ENCODE peak calls at places on chromosomes 6 and 20, in seven cellular contexts. G, E, W, Q, T, S and N are unnamed samples.

GRCh38 chr6:158042245-158042798 is 60.7 kb downstream of the SYNJ2 start:
- DNase-seq in S (peak), W (no peak), T (no peak), G (no peak), Q (peak), E (no peak), N (no peak)

GRCh38 chr6:119517428-119517827 is 167.9 kb upstream of the MAN1A1 start:
- DNase-seq in E (no peak), S (no peak), G (no peak), W (no peak), T (no peak), Q (peak), N (peak)

GRCh38 chr6:23524556-23524955 is 601.5 kb upstream of the NRSN1 start:
- DNase-seq in S (no peak), Q (no peak), W (no peak), T (no peak), E (no peak), G (no peak), N (no peak)

GRCh38 chr6:88725111-88725711 is 238.2 kb downstream of the RNGTT start:
- DNase-seq in E (peak), G (peak), Q (peak), T (no peak), S (peak), W (no peak), N (peak)

GRCh38 chr20:62742979-62743776 is 34.5 kb downstream of the NTSR1 start:
- DNase-seq in S (peak), T (no peak), E (peak), Q (no peak), W (no peak), G (no peak), N (no peak)

GRCh38 chr6:118280210-118280609 is 267.9 kb upstream of the PLN start:
- DNase-seq in G (no peak), W (no peak), Q (no peak), S (no peak), T (peak), E (no peak), N (peak)

GRCh38 chr20:25230177-25230831 is 17.6 kb upstream of the PYGB start:
- DNase-seq in E (no peak), W (no peak), S (peak), T (no peak), Q (no peak), G (no peak), N (no peak)

GRCh38 chr6:132133734-132134490 is 182.7 kb upstream of the CCN2 start:
- DNase-seq in W (no peak), S (no peak), G (no peak), Q (peak), T (no peak), E (no peak), N (no peak)

GRCh38 chr6:29933955-29934354 is 8.4 kb upstream of the HLA-A start:
- DNase-seq in S (no peak), E (no peak), Q (no peak), G (no peak), W (no peak), T (no peak), N (no peak)

DNA sequence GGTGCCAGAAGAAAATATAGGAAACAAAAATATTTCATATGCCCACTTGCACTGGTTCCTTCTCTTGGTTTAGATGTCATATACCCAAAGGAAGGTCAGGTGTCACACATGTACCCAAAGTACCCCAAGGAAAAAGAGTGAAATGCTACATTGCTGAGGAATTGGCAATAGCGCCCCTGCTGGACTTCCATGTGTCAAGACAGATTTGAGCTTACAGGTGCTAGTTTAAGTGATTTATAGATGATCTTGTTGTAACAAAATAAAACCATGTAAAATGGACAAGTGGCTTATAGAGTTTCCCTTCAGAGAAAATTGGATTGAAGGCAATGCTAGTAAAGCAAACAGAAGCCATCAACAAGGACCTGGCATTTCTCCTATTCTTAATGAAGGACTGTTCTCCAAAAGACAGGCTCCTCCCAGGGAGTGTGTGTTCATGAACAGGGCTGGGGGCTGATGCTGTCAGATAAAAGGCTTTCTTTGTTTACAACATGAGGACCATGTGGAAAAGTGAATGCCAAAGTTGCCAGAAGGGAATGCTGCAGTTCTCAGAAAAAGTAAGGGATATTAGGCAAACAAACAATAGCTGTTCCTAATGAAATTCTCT is 64.3 kb upstream of the PAK5 start:
- DNase-seq in G (no peak), T (no peak), W (no peak), Q (no peak), E (peak), S (no peak), N (no peak)
- TF ChIP-seq CTCF in G (peak), T (peak), W (no peak), Q (peak), E (peak), S (peak), N (peak)

DNA sequence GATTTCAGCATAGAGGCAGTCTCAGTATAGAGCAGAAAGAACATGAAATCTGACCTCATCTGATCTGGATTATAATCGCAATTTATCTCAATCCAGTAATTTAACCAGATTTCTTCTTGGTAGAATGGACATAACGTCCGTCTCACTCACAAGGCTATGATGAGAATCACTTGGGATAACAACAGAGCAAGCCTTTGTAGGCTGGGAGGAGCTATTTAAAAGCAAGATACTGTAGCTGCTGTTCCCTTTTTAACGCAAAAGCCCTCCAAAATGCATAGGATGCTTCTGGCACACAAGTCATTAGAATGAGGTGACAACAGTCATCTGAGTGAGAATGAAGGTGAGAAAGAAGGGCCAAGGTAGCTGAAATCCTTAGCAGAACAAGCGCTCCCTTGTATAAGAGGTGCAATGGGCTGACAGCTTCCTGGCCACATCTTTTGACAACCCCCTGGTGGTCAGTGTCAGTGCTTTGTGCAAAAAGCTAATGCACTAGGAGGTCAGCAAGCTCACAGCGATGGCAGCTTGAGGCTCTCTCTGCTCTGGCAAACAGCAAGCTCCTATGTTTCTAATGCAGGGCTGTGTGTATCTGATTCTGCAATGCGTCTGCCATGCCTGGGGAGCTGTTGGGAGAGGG is 16.4 kb downstream of the METTL24 start:
- DNase-seq in E (peak), S (no peak), W (no peak), Q (no peak), G (no peak), T (no peak), N (no peak)
- TF ChIP-seq CTCF in E (peak), S (peak), W (no peak), Q (peak), G (peak), T (peak), N (peak)

GRCh38 chr6:41071923-41072835 is at the start of gene OARD1:
- DNase-seq in E (peak), S (peak), W (peak), Q (peak), T (peak), G (peak), N (peak)
- TF ChIP-seq CTCF in E (no peak), S (no peak), W (no peak), Q (no peak), T (no peak), G (no peak), N (no peak)

GRCh38 chr6:63882208-63882607 is 246.6 kb downstream of the PHF3 start:
- DNase-seq in W (no peak), Q (no peak), T (no peak), E (no peak), G (no peak), S (no peak), N (no peak)
- TF ChIP-seq CTCF in W (no peak), Q (peak), T (no peak), E (peak), G (no peak), S (no peak), N (no peak)